ENCODE peak calls at places on chromosomes 13 and 19, in ten cellular contexts. L, H, T, B, M, P, Z, W, Y and V are unnamed samples.

GRCh38 chr19:12913871-12914690 is 5.0 kb downstream of the SYCE2 start:
- DNase-seq in W (no peak), M (no peak), H (no peak), L (no peak), B (no peak), Y (no peak), Z (no peak), P (peak; percentile 42), T (no peak), V (peak; percentile 14)

GRCh38 chr19:4556574-4557185 is 2.8 kb downstream of the SEMA6B start:
- DNase-seq in M (no peak), L (no peak), Y (no peak), T (no peak), B (peak; percentile 43), Z (peak; percentile 57), W (no peak), H (no peak), P (no peak), V (no peak)

GRCh38 chr13:98556417-98556816 is 20.5 kb downstream of the STK24 start:
- DNase-seq in P (no peak), Z (no peak), L (no peak), B (no peak), T (no peak), M (no peak), W (no peak), H (no peak), Y (no peak), V (no peak)

GRCh38 chr19:47036233-47036651 is 12.2 kb downstream of the TMEM160 start:
- DNase-seq in Y (no peak), W (no peak), P (no peak), Z (peak; percentile 78), H (no peak), T (peak; percentile 54), L (no peak), M (no peak), B (no peak), V (no peak)

GRCh38 chr13:95921485-95921884 is 131.7 kb downstream of the UGGT2 start:
- DNase-seq in M (no peak), Z (no peak), L (no peak), H (no peak), W (no peak), B (no peak), Y (peak; percentile 9), T (no peak), P (no peak), V (no peak)

GRCh38 chr13:113765241-113765910 is 6.3 kb downstream of the TMEM255B start:
- DNase-seq in Y (no peak), Z (no peak), P (no peak), M (peak; percentile 56), T (no peak), B (no peak), H (no peak), L (no peak), W (no peak), V (no peak)

GRCh38 chr19:21256722-21257121 is 72.5 kb downstream of the ZNF708 start:
- DNase-seq in L (no peak), P (no peak), Y (no peak), M (no peak), T (no peak), Z (no peak), W (peak; percentile 24), H (no peak), B (no peak), V (no peak)

GRCh38 chr13:57030671-57031070 is 110.0 kb upstream of the PRR20A start:
- DNase-seq in M (peak; percentile 26), T (no peak), W (no peak), Z (no peak), Y (no peak), L (no peak), B (no peak), P (no peak), H (no peak), V (no peak)

GRCh38 chr13:31225180-31225579 is 25.4 kb downstream of the B3GLCT start:
- DNase-seq in B (no peak), T (no peak), Y (no peak), P (no peak), H (no peak), L (no peak), Z (no peak), M (no peak), W (no peak), V (no peak)

GRCh38 chr19:30225615-30226463 is 146.3 kb upstream of the ZNF536 start:
- DNase-seq in H (no peak), M (no peak), P (no peak), B (peak; percentile 6), L (peak; percentile 36), W (no peak), Y (no peak), Z (no peak), T (no peak), V (no peak)

GRCh38 chr13:27482996-27483395 is 32.6 kb upstream of the MTIF3 start:
- DNase-seq in Z (peak; percentile 22), P (no peak), H (no peak), M (no peak), T (no peak), W (no peak), Y (no peak), L (no peak), B (no peak), V (no peak)